ENCODE peak calls at places on chromosomes 6 and 20, in four cellular contexts. One of them, this sample, is unnamed.

GRCh38 chr6:159469449-159469848 is 223.6 kb downstream of the SOD2 start:
- DNase-seq in neural crest cell: no peak
- DNase-seq in endothelial cell: no peak
- DNase-seq in frontal cortex: no peak
- DNase-seq in this sample: no peak

GRCh38 chr6:4567141-4567540 is 209.1 kb upstream of the CDYL start:
- DNase-seq in neural crest cell: no peak
- DNase-seq in endothelial cell: no peak
- DNase-seq in frontal cortex: no peak
- DNase-seq in this sample: no peak

GRCh38 chr6:166559211-166559610 is 27.3 kb downstream of the RAMACL start:
- DNase-seq in neural crest cell: no peak
- DNase-seq in endothelial cell: no peak
- DNase-seq in frontal cortex: no peak
- DNase-seq in this sample: no peak

GRCh38 chr6:169340395-169340794 is 86.7 kb upstream of the THBS2 start:
- DNase-seq in neural crest cell: no peak
- DNase-seq in endothelial cell: no peak
- DNase-seq in frontal cortex: no peak
- DNase-seq in this sample: no peak

GRCh38 chr6:2948228-2949025 is 22.9 kb downstream of the SERPINB6 start:
- DNase-seq in neural crest cell: no peak
- DNase-seq in endothelial cell: no peak
- DNase-seq in frontal cortex: no peak
- DNase-seq in this sample: no peak

GRCh38 chr6:78810698-78811097 is 56.7 kb upstream of the IRAK1BP1 start:
- DNase-seq in neural crest cell: no peak
- DNase-seq in endothelial cell: no peak
- DNase-seq in frontal cortex: no peak
- DNase-seq in this sample: no peak

GRCh38 chr20:10376271-10377075 is 57.5 kb downstream of the MKKS start:
- DNase-seq in neural crest cell: no peak
- DNase-seq in endothelial cell: no peak
- DNase-seq in frontal cortex: no peak
- DNase-seq in this sample: no peak

GRCh38 chr20:23340524-23340923 is 10.1 kb upstream of the NXT1 start:
- DNase-seq in neural crest cell: peak; percentile 53
- DNase-seq in endothelial cell: peak; percentile 72
- DNase-seq in frontal cortex: peak; percentile 80
- DNase-seq in this sample: peak; percentile 26

GRCh38 chr20:57795347-57795697 is 85.5 kb upstream of the PMEPA1 start:
- DNase-seq in neural crest cell: no peak
- DNase-seq in endothelial cell: no peak
- DNase-seq in frontal cortex: no peak
- DNase-seq in this sample: no peak

GRCh38 chr6:112049051-112049799 is 4.7 kb upstream of the CCN6 start:
- DNase-seq in neural crest cell: no peak
- DNase-seq in endothelial cell: no peak
- DNase-seq in frontal cortex: no peak
- DNase-seq in this sample: no peak

GRCh38 chr20:23320317-23320716 is 30.3 kb upstream of the NXT1 start:
- DNase-seq in neural crest cell: no peak
- DNase-seq in endothelial cell: no peak
- DNase-seq in frontal cortex: no peak
- DNase-seq in this sample: peak; percentile 21

GRCh38 chr20:41131594-41132387 is 5.6 kb upstream of the PLCG1 start:
- DNase-seq in neural crest cell: no peak
- DNase-seq in endothelial cell: no peak
- DNase-seq in frontal cortex: no peak
- DNase-seq in this sample: no peak

GRCh38 chr6:82980086-82980485 is 85.6 kb downstream of the UBE3D start:
- DNase-seq in neural crest cell: no peak
- DNase-seq in endothelial cell: no peak
- DNase-seq in frontal cortex: no peak
- DNase-seq in this sample: no peak

GRCh38 chr6:7998103-7998725 is 66.0 kb downstream of the BLOC1S5 start:
- DNase-seq in neural crest cell: no peak
- DNase-seq in endothelial cell: no peak
- DNase-seq in frontal cortex: no peak
- DNase-seq in this sample: no peak

GRCh38 chr6:25462235-25462897 is 183.2 kb downstream of the CARMIL1 start:
- DNase-seq in neural crest cell: no peak
- DNase-seq in endothelial cell: no peak
- DNase-seq in frontal cortex: no peak
- DNase-seq in this sample: no peak

GRCh38 chr6:48111575-48111974 is 578 bp upstream of the PTCHD4 start:
- DNase-seq in neural crest cell: no peak
- DNase-seq in endothelial cell: peak; percentile 36
- DNase-seq in frontal cortex: peak; percentile 8
- DNase-seq in this sample: no peak

GRCh38 chr6:86937219-86938079 is at the start of gene HTR1E:
- DNase-seq in neural crest cell: peak; percentile 64
- DNase-seq in endothelial cell: peak; percentile 78
- DNase-seq in frontal cortex: peak; percentile 24
- DNase-seq in this sample: peak; percentile 52

GRCh38 chr6:40755046-40755681 is 168.0 kb upstream of the LRFN2 start:
- DNase-seq in neural crest cell: no peak
- DNase-seq in endothelial cell: no peak
- DNase-seq in frontal cortex: peak; percentile 37
- DNase-seq in this sample: no peak

GRCh38 chr6:158011478-158011920 is 29.8 kb downstream of the SYNJ2 start:
- DNase-seq in neural crest cell: no peak
- DNase-seq in endothelial cell: no peak
- DNase-seq in frontal cortex: no peak
- DNase-seq in this sample: no peak

GRCh38 chr6:143529095-143529494 is 17.6 kb upstream of the FUCA2 start:
- DNase-seq in neural crest cell: no peak
- DNase-seq in endothelial cell: no peak
- DNase-seq in frontal cortex: no peak
- DNase-seq in this sample: no peak

GRCh38 chr6:44542401-44543116 is 155.1 kb downstream of the CDC5L start:
- DNase-seq in neural crest cell: no peak
- DNase-seq in endothelial cell: no peak
- DNase-seq in frontal cortex: no peak
- DNase-seq in this sample: no peak

GRCh38 chr20:7392551-7392950 is 547.7 kb downstream of the HAO1 start:
- DNase-seq in neural crest cell: no peak
- DNase-seq in endothelial cell: no peak
- DNase-seq in frontal cortex: no peak
- DNase-seq in this sample: no peak

GRCh38 chr20:35731862-35732643 is 10.0 kb downstream of the RBM39 start:
- DNase-seq in neural crest cell: no peak
- DNase-seq in endothelial cell: no peak
- DNase-seq in frontal cortex: no peak
- DNase-seq in this sample: no peak

GRCh38 chr6:37125779-37126553 is 44.0 kb upstream of the PIM1 start:
- DNase-seq in neural crest cell: peak; percentile 22
- DNase-seq in endothelial cell: peak; percentile 30
- DNase-seq in frontal cortex: no peak
- DNase-seq in this sample: no peak

GRCh38 chr20:11229772-11230171 is 556.0 kb upstream of the JAG1 start:
- DNase-seq in neural crest cell: no peak
- DNase-seq in endothelial cell: no peak
- DNase-seq in frontal cortex: no peak
- DNase-seq in this sample: no peak